ENCODE peak calls at places on chromosomes 11 and 22, in seven cellular contexts. One of them, this sample, is unnamed.

GRCh38 chr11:67436459-67437081 is 912 bp downstream of the PTPRCAP start:
- DNase-seq in GM06990: peak
- DNase-seq in WTC11: peak
- DNase-seq in IMR-90: no peak
- DNase-seq in Peyer's patch: peak
- DNase-seq in HCT116: no peak
- DNase-seq in HFF-Myc: no peak
- DNase-seq in this sample: no peak

GRCh38 chr22:26672060-26672471 is 14.7 kb downstream of the MIAT start:
- DNase-seq in GM06990: no peak
- DNase-seq in WTC11: no peak
- DNase-seq in IMR-90: no peak
- DNase-seq in Peyer's patch: peak
- DNase-seq in HCT116: no peak
- DNase-seq in HFF-Myc: no peak
- DNase-seq in this sample: no peak

GRCh38 chr11:113176971-113177370 is 137.4 kb upstream of the TTC12 start:
- DNase-seq in GM06990: no peak
- DNase-seq in WTC11: no peak
- DNase-seq in IMR-90: no peak
- DNase-seq in Peyer's patch: no peak
- DNase-seq in HCT116: no peak
- DNase-seq in HFF-Myc: peak
- DNase-seq in this sample: peak

GRCh38 chr11:94139421-94139820 is 10.8 kb downstream of the PANX1 start:
- DNase-seq in GM06990: no peak
- DNase-seq in WTC11: no peak
- DNase-seq in IMR-90: no peak
- DNase-seq in Peyer's patch: no peak
- DNase-seq in HCT116: no peak
- DNase-seq in HFF-Myc: no peak
- DNase-seq in this sample: no peak

GRCh38 chr22:40491990-40492631 is 121.7 kb downstream of the SGSM3 start:
- DNase-seq in GM06990: peak
- DNase-seq in WTC11: no peak
- DNase-seq in IMR-90: peak
- DNase-seq in Peyer's patch: no peak
- DNase-seq in HCT116: no peak
- DNase-seq in HFF-Myc: no peak
- DNase-seq in this sample: no peak

GRCh38 chr22:40250608-40251007 is 72.9 kb downstream of the TNRC6B start:
- DNase-seq in GM06990: peak
- DNase-seq in WTC11: no peak
- DNase-seq in IMR-90: no peak
- DNase-seq in Peyer's patch: no peak
- DNase-seq in HCT116: no peak
- DNase-seq in HFF-Myc: no peak
- DNase-seq in this sample: no peak

GRCh38 chr11:20707876-20708275 is 38.5 kb downstream of the NELL1 start:
- DNase-seq in GM06990: no peak
- DNase-seq in WTC11: no peak
- DNase-seq in IMR-90: no peak
- DNase-seq in Peyer's patch: no peak
- DNase-seq in HCT116: no peak
- DNase-seq in HFF-Myc: no peak
- DNase-seq in this sample: no peak

GRCh38 chr11:9529333-9529648 is 44.2 kb upstream of the WEE1 start:
- DNase-seq in GM06990: no peak
- DNase-seq in WTC11: no peak
- DNase-seq in IMR-90: no peak
- DNase-seq in Peyer's patch: no peak
- DNase-seq in HCT116: no peak
- DNase-seq in HFF-Myc: no peak
- DNase-seq in this sample: no peak

GRCh38 chr22:23688121-23688520 is 2.7 kb upstream of the RGL4 start:
- DNase-seq in GM06990: no peak
- DNase-seq in WTC11: no peak
- DNase-seq in IMR-90: no peak
- DNase-seq in Peyer's patch: no peak
- DNase-seq in HCT116: no peak
- DNase-seq in HFF-Myc: no peak
- DNase-seq in this sample: no peak

GRCh38 chr11:721913-722811 is 16.1 kb downstream of the EPS8L2 start:
- DNase-seq in GM06990: no peak
- DNase-seq in WTC11: no peak
- DNase-seq in IMR-90: no peak
- DNase-seq in Peyer's patch: peak
- DNase-seq in HCT116: no peak
- DNase-seq in HFF-Myc: no peak
- DNase-seq in this sample: no peak

DNA sequence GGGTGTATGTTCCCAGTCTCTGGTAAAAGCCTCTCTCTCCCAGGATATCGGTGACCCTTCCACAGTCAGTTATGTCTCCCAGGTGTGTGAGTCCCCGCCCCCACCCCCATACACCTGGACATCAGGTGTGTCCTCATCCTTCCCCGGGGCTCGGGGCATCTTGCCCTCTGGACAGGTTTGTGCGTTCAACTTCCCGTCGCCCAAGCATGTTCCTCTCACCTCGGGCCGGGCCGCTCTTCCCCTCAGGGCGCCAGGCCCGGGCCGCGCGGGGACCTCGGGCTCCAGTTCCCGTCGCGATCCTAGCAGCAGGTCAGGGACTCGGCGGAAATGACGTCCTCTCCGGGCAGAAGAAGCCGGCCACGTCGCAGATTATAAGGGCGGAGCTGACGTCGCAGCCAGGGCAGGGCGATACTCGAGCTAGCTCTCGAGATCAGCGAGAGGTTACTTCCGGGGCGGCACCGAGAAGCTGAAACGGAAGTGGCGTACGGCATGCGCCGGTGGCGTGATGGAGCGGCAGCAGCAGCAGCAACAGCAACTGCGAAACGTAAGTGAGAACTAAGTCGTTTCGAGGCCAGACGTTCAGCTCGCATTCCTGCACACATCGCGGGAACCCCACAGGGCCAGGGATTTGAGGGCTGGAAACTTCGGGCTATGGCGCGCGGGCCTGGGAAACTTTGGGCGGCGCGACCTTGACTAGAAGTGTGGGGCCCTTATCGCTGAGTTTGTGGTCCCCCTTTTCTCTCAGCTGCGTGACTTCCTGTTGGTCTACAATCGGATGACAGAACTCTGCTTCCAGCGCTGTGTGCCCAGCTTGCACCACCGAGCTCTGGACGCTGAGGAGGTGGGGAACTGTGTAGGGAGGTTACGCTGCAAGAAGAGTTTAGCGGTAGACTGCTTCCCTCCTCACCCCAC is at the start of the genes ARFIP2 and TIMM10B:
- DNase-seq in GM06990: peak
- DNase-seq in WTC11: peak
- DNase-seq in IMR-90: peak
- DNase-seq in Peyer's patch: peak
- DNase-seq in HCT116: peak
- DNase-seq in HFF-Myc: peak
- DNase-seq in this sample: peak
- TF ChIP-seq CTCF in GM06990: no peak
- TF ChIP-seq CTCF in WTC11: no peak
- TF ChIP-seq CTCF in IMR-90: no peak
- TF ChIP-seq CTCF in Peyer's patch: no peak
- TF ChIP-seq CTCF in HCT116: no peak
- TF ChIP-seq CTCF in HFF-Myc: no peak
- TF ChIP-seq CTCF in this sample: no peak

DNA sequence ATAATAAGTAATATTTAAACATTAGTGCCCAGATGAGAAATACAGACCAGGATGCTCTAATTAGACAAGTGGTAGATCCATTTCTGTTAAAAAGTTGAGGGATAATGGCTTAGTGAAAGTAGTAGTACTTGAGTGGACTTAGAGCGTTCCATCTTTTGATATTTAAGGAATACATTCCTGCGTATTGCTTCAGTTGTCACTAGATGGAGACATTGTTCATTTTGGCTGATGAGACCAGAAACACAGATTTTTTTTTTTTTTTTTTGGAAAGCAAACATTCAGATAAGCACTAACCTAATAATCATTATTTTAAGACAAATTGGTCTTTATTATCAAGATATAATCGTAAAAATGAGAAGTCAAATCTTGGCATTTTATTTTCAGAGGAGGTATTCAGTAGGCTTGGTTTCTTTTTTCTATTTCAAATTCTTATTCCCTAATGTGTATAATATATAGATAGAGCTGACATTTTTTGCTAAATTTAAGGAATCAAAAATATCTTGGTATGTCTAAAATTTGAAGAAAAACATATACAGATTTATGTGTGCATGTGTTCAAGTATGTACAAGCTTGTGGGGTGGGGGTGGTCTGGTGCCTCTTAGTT is 92.9 kb downstream of the DYNC2H1 start:
- DNase-seq in GM06990: no peak
- DNase-seq in WTC11: no peak
- DNase-seq in IMR-90: peak
- DNase-seq in Peyer's patch: no peak
- DNase-seq in HCT116: peak
- DNase-seq in HFF-Myc: no peak
- DNase-seq in this sample: peak
- TF ChIP-seq CTCF in GM06990: peak
- TF ChIP-seq CTCF in WTC11: no peak
- TF ChIP-seq CTCF in IMR-90: peak
- TF ChIP-seq CTCF in Peyer's patch: peak
- TF ChIP-seq CTCF in HCT116: peak
- TF ChIP-seq CTCF in HFF-Myc: peak
- TF ChIP-seq CTCF in this sample: peak

GRCh38 chr22:37818397-37819099 is 4.6 kb upstream of the GALR3 start:
- DNase-seq in GM06990: peak
- DNase-seq in WTC11: peak
- DNase-seq in IMR-90: peak
- DNase-seq in Peyer's patch: peak
- DNase-seq in HCT116: no peak
- DNase-seq in HFF-Myc: no peak
- DNase-seq in this sample: no peak
- TF ChIP-seq CTCF in GM06990: peak
- TF ChIP-seq CTCF in WTC11: no peak
- TF ChIP-seq CTCF in IMR-90: peak
- TF ChIP-seq CTCF in Peyer's patch: peak
- TF ChIP-seq CTCF in HCT116: no peak
- TF ChIP-seq CTCF in HFF-Myc: peak
- TF ChIP-seq CTCF in this sample: peak

GRCh38 chr11:44453213-44453612 is 112.2 kb upstream of the CD82 start:
- DNase-seq in GM06990: no peak
- DNase-seq in WTC11: no peak
- DNase-seq in IMR-90: no peak
- DNase-seq in Peyer's patch: no peak
- DNase-seq in HCT116: no peak
- DNase-seq in HFF-Myc: no peak
- DNase-seq in this sample: no peak

GRCh38 chr11:44454686-44455085 is 110.8 kb upstream of the CD82 start:
- DNase-seq in GM06990: no peak
- DNase-seq in WTC11: no peak
- DNase-seq in IMR-90: no peak
- DNase-seq in Peyer's patch: no peak
- DNase-seq in HCT116: no peak
- DNase-seq in HFF-Myc: no peak
- DNase-seq in this sample: no peak

GRCh38 chr11:44457862-44458261 is 107.6 kb upstream of the CD82 start:
- DNase-seq in GM06990: no peak
- DNase-seq in WTC11: no peak
- DNase-seq in IMR-90: no peak
- DNase-seq in Peyer's patch: no peak
- DNase-seq in HCT116: no peak
- DNase-seq in HFF-Myc: no peak
- DNase-seq in this sample: no peak

GRCh38 chr11:44453871-44454270 is 111.6 kb upstream of the CD82 start:
- DNase-seq in GM06990: no peak
- DNase-seq in WTC11: no peak
- DNase-seq in IMR-90: no peak
- DNase-seq in Peyer's patch: no peak
- DNase-seq in HCT116: no peak
- DNase-seq in HFF-Myc: no peak
- DNase-seq in this sample: no peak

GRCh38 chr11:44456544-44457270 is 108.8 kb upstream of the CD82 start:
- DNase-seq in GM06990: no peak
- DNase-seq in WTC11: peak
- DNase-seq in IMR-90: no peak
- DNase-seq in Peyer's patch: no peak
- DNase-seq in HCT116: peak
- DNase-seq in HFF-Myc: no peak
- DNase-seq in this sample: no peak
- TF ChIP-seq CTCF in GM06990: peak
- TF ChIP-seq CTCF in WTC11: peak
- TF ChIP-seq CTCF in IMR-90: peak
- TF ChIP-seq CTCF in Peyer's patch: peak
- TF ChIP-seq CTCF in HCT116: peak
- TF ChIP-seq CTCF in HFF-Myc: peak
- TF ChIP-seq CTCF in this sample: no peak

GRCh38 chr22:20130319-20130718 is 1.3 kb upstream of the ZDHHC8 start:
- DNase-seq in GM06990: no peak
- DNase-seq in WTC11: no peak
- DNase-seq in IMR-90: no peak
- DNase-seq in Peyer's patch: no peak
- DNase-seq in HCT116: no peak
- DNase-seq in HFF-Myc: no peak
- DNase-seq in this sample: no peak
- TF ChIP-seq CTCF in GM06990: peak
- TF ChIP-seq CTCF in WTC11: no peak
- TF ChIP-seq CTCF in IMR-90: no peak
- TF ChIP-seq CTCF in Peyer's patch: no peak
- TF ChIP-seq CTCF in HCT116: peak
- TF ChIP-seq CTCF in HFF-Myc: no peak
- TF ChIP-seq CTCF in this sample: no peak

GRCh38 chr11:76592961-76593360 is 77.6 kb downstream of the LRRC32 start:
- DNase-seq in GM06990: no peak
- DNase-seq in WTC11: no peak
- DNase-seq in IMR-90: no peak
- DNase-seq in Peyer's patch: no peak
- DNase-seq in HCT116: no peak
- DNase-seq in HFF-Myc: no peak
- DNase-seq in this sample: no peak
- TF ChIP-seq CTCF in GM06990: no peak
- TF ChIP-seq CTCF in WTC11: no peak
- TF ChIP-seq CTCF in IMR-90: no peak
- TF ChIP-seq CTCF in Peyer's patch: no peak
- TF ChIP-seq CTCF in HCT116: no peak
- TF ChIP-seq CTCF in HFF-Myc: no peak
- TF ChIP-seq CTCF in this sample: no peak

GRCh38 chr11:125192194-125192593 is 27.6 kb downstream of the PKNOX2 start:
- DNase-seq in GM06990: no peak
- DNase-seq in WTC11: no peak
- DNase-seq in IMR-90: no peak
- DNase-seq in Peyer's patch: no peak
- DNase-seq in HCT116: no peak
- DNase-seq in HFF-Myc: no peak
- DNase-seq in this sample: no peak
- TF ChIP-seq CTCF in GM06990: no peak
- TF ChIP-seq CTCF in WTC11: no peak
- TF ChIP-seq CTCF in IMR-90: no peak
- TF ChIP-seq CTCF in Peyer's patch: no peak
- TF ChIP-seq CTCF in HCT116: no peak
- TF ChIP-seq CTCF in HFF-Myc: no peak
- TF ChIP-seq CTCF in this sample: no peak

GRCh38 chr11:2293396-2294339 is 8.1 kb downstream of the C11orf21 start:
- DNase-seq in GM06990: no peak
- DNase-seq in WTC11: peak
- DNase-seq in IMR-90: no peak
- DNase-seq in Peyer's patch: peak
- DNase-seq in HCT116: no peak
- DNase-seq in HFF-Myc: no peak
- DNase-seq in this sample: no peak
- TF ChIP-seq CTCF in GM06990: no peak
- TF ChIP-seq CTCF in WTC11: no peak
- TF ChIP-seq CTCF in IMR-90: no peak
- TF ChIP-seq CTCF in Peyer's patch: no peak
- TF ChIP-seq CTCF in HCT116: peak
- TF ChIP-seq CTCF in HFF-Myc: no peak
- TF ChIP-seq CTCF in this sample: no peak

GRCh38 chr11:72418834-72419560 is 15.3 kb downstream of the CLPB start:
- DNase-seq in GM06990: no peak
- DNase-seq in WTC11: no peak
- DNase-seq in IMR-90: no peak
- DNase-seq in Peyer's patch: no peak
- DNase-seq in HCT116: no peak
- DNase-seq in HFF-Myc: no peak
- DNase-seq in this sample: no peak
- TF ChIP-seq CTCF in GM06990: no peak
- TF ChIP-seq CTCF in WTC11: no peak
- TF ChIP-seq CTCF in IMR-90: no peak
- TF ChIP-seq CTCF in Peyer's patch: no peak
- TF ChIP-seq CTCF in HCT116: no peak
- TF ChIP-seq CTCF in HFF-Myc: no peak
- TF ChIP-seq CTCF in this sample: no peak

This sample was measured in AG09319.